ENCODE peak calls at places on chromosomes 7 and 10, in seven cellular contexts. One of them, this sample, is unnamed.

GRCh38 chr10:100325164-100325563 is 4.9 kb downstream of the PKD2L1 start:
- DNase-seq in OCI-LY7: no peak
- DNase-seq in right cardiac atrium: no peak
- DNase-seq in astrocyte: no peak
- DNase-seq in naive thymus-derived CD4-positive, alpha-beta T cell: no peak
- DNase-seq in adrenal gland: no peak
- DNase-seq in transverse colon: no peak
- DNase-seq in this sample: no peak

GRCh38 chr10:62527019-62527827 is 153.1 kb downstream of the ZNF365 start:
- DNase-seq in OCI-LY7: peak; percentile 89
- DNase-seq in right cardiac atrium: no peak
- DNase-seq in astrocyte: no peak
- DNase-seq in naive thymus-derived CD4-positive, alpha-beta T cell: peak; percentile 17
- DNase-seq in adrenal gland: no peak
- DNase-seq in transverse colon: peak; percentile 9
- DNase-seq in this sample: no peak

GRCh38 chr10:100969175-100970075 is at the start of gene SEMA4G:
- DNase-seq in OCI-LY7: peak; percentile 69
- DNase-seq in right cardiac atrium: peak; percentile 86
- DNase-seq in astrocyte: no peak
- DNase-seq in naive thymus-derived CD4-positive, alpha-beta T cell: peak; percentile 39
- DNase-seq in adrenal gland: no peak
- DNase-seq in transverse colon: peak; percentile 59
- DNase-seq in this sample: peak; percentile 29

GRCh38 chr7:157684596-157685429 is 348.0 kb downstream of the DNAJB6 start:
- DNase-seq in OCI-LY7: no peak
- DNase-seq in right cardiac atrium: no peak
- DNase-seq in astrocyte: no peak
- DNase-seq in naive thymus-derived CD4-positive, alpha-beta T cell: no peak
- DNase-seq in adrenal gland: no peak
- DNase-seq in transverse colon: no peak
- DNase-seq in this sample: no peak

GRCh38 chr10:129769381-129770116 is 194.5 kb downstream of the EBF3 start:
- DNase-seq in OCI-LY7: no peak
- DNase-seq in right cardiac atrium: no peak
- DNase-seq in astrocyte: no peak
- DNase-seq in naive thymus-derived CD4-positive, alpha-beta T cell: no peak
- DNase-seq in adrenal gland: no peak
- DNase-seq in transverse colon: no peak
- DNase-seq in this sample: no peak

GRCh38 chr10:86365346-86366032 is 1.1 kb downstream of the GRID1 start:
- DNase-seq in OCI-LY7: no peak
- DNase-seq in right cardiac atrium: peak; percentile 27
- DNase-seq in astrocyte: no peak
- DNase-seq in naive thymus-derived CD4-positive, alpha-beta T cell: no peak
- DNase-seq in adrenal gland: peak; percentile 37
- DNase-seq in transverse colon: no peak
- DNase-seq in this sample: peak; percentile 13

GRCh38 chr7:20507157-20507556 is 108.3 kb upstream of the ABCB5 start:
- DNase-seq in OCI-LY7: no peak
- DNase-seq in right cardiac atrium: no peak
- DNase-seq in astrocyte: no peak
- DNase-seq in naive thymus-derived CD4-positive, alpha-beta T cell: no peak
- DNase-seq in adrenal gland: no peak
- DNase-seq in transverse colon: no peak
- DNase-seq in this sample: no peak

GRCh38 chr10:77351386-77351785 is 286.2 kb downstream of the KCNMA1 start:
- DNase-seq in OCI-LY7: no peak
- DNase-seq in right cardiac atrium: no peak
- DNase-seq in astrocyte: peak; percentile 41
- DNase-seq in naive thymus-derived CD4-positive, alpha-beta T cell: no peak
- DNase-seq in adrenal gland: peak; percentile 25
- DNase-seq in transverse colon: no peak
- DNase-seq in this sample: no peak

GRCh38 chr10:62805139-62806092 is 896 bp downstream of the ADO start:
- DNase-seq in OCI-LY7: peak; percentile 75
- DNase-seq in right cardiac atrium: peak; percentile 82
- DNase-seq in astrocyte: peak; percentile 38
- DNase-seq in naive thymus-derived CD4-positive, alpha-beta T cell: no peak
- DNase-seq in adrenal gland: peak; percentile 57
- DNase-seq in transverse colon: peak; percentile 56
- DNase-seq in this sample: no peak

GRCh38 chr7:12092499-12093130 is 118.5 kb upstream of the TMEM106B start:
- DNase-seq in OCI-LY7: no peak
- DNase-seq in right cardiac atrium: no peak
- DNase-seq in astrocyte: peak; percentile 12
- DNase-seq in naive thymus-derived CD4-positive, alpha-beta T cell: no peak
- DNase-seq in adrenal gland: no peak
- DNase-seq in transverse colon: no peak
- DNase-seq in this sample: no peak

GRCh38 chr10:110487411-110488123 is 10.1 kb upstream of the DUSP5 start:
- DNase-seq in OCI-LY7: no peak
- DNase-seq in right cardiac atrium: no peak
- DNase-seq in astrocyte: no peak
- DNase-seq in naive thymus-derived CD4-positive, alpha-beta T cell: no peak
- DNase-seq in adrenal gland: no peak
- DNase-seq in transverse colon: no peak
- DNase-seq in this sample: no peak

GRCh38 chr10:79067241-79068202 is 1.2 kb upstream of the ZMIZ1 start:
- DNase-seq in OCI-LY7: peak; percentile 87
- DNase-seq in right cardiac atrium: peak; percentile 97
- DNase-seq in astrocyte: peak; percentile 91
- DNase-seq in naive thymus-derived CD4-positive, alpha-beta T cell: peak; percentile 87
- DNase-seq in adrenal gland: peak; percentile 90
- DNase-seq in transverse colon: peak; percentile 92
- DNase-seq in this sample: peak; percentile 83

GRCh38 chr10:15069230-15069629 is 19.3 kb downstream of the ACBD7 start:
- DNase-seq in OCI-LY7: no peak
- DNase-seq in right cardiac atrium: no peak
- DNase-seq in astrocyte: no peak
- DNase-seq in naive thymus-derived CD4-positive, alpha-beta T cell: no peak
- DNase-seq in adrenal gland: no peak
- DNase-seq in transverse colon: no peak
- DNase-seq in this sample: no peak

GRCh38 chr7:155169498-155170065 is 99.5 kb downstream of the HTR5A start:
- DNase-seq in OCI-LY7: no peak
- DNase-seq in right cardiac atrium: no peak
- DNase-seq in astrocyte: no peak
- DNase-seq in naive thymus-derived CD4-positive, alpha-beta T cell: no peak
- DNase-seq in adrenal gland: no peak
- DNase-seq in transverse colon: no peak
- DNase-seq in this sample: no peak

GRCh38 chr10:123640016-123640535 is 26.1 kb upstream of the GPR26 start:
- DNase-seq in OCI-LY7: no peak
- DNase-seq in right cardiac atrium: no peak
- DNase-seq in astrocyte: no peak
- DNase-seq in naive thymus-derived CD4-positive, alpha-beta T cell: no peak
- DNase-seq in adrenal gland: no peak
- DNase-seq in transverse colon: no peak
- DNase-seq in this sample: no peak

GRCh38 chr7:136294977-136295376 is 317.8 kb upstream of the MTPN start:
- DNase-seq in OCI-LY7: peak; percentile 60
- DNase-seq in right cardiac atrium: no peak
- DNase-seq in astrocyte: no peak
- DNase-seq in naive thymus-derived CD4-positive, alpha-beta T cell: no peak
- DNase-seq in adrenal gland: no peak
- DNase-seq in transverse colon: no peak
- DNase-seq in this sample: no peak

GRCh38 chr10:29163746-29164145 is 125.1 kb upstream of the LYZL1 start:
- DNase-seq in OCI-LY7: no peak
- DNase-seq in right cardiac atrium: no peak
- DNase-seq in astrocyte: peak; percentile 53
- DNase-seq in naive thymus-derived CD4-positive, alpha-beta T cell: no peak
- DNase-seq in adrenal gland: no peak
- DNase-seq in transverse colon: no peak
- DNase-seq in this sample: no peak

GRCh38 chr10:47277352-47278151 is 22.4 kb upstream of the GDF10 start:
- DNase-seq in OCI-LY7: no peak
- DNase-seq in right cardiac atrium: peak; percentile 36
- DNase-seq in astrocyte: no peak
- DNase-seq in naive thymus-derived CD4-positive, alpha-beta T cell: no peak
- DNase-seq in adrenal gland: no peak
- DNase-seq in transverse colon: no peak
- DNase-seq in this sample: no peak

GRCh38 chr10:58158806-58159205 is 108.9 kb downstream of the IPMK start:
- DNase-seq in OCI-LY7: no peak
- DNase-seq in right cardiac atrium: no peak
- DNase-seq in astrocyte: peak; percentile 59
- DNase-seq in naive thymus-derived CD4-positive, alpha-beta T cell: no peak
- DNase-seq in adrenal gland: no peak
- DNase-seq in transverse colon: no peak
- DNase-seq in this sample: no peak

GRCh38 chr10:3656214-3656613 is 128.8 kb downstream of the KLF6 start:
- DNase-seq in OCI-LY7: no peak
- DNase-seq in right cardiac atrium: no peak
- DNase-seq in astrocyte: no peak
- DNase-seq in naive thymus-derived CD4-positive, alpha-beta T cell: no peak
- DNase-seq in adrenal gland: no peak
- DNase-seq in transverse colon: no peak
- DNase-seq in this sample: no peak

GRCh38 chr7:27890205-27890849 is 150.4 kb downstream of the TAX1BP1 start:
- DNase-seq in OCI-LY7: no peak
- DNase-seq in right cardiac atrium: no peak
- DNase-seq in astrocyte: no peak
- DNase-seq in naive thymus-derived CD4-positive, alpha-beta T cell: no peak
- DNase-seq in adrenal gland: no peak
- DNase-seq in transverse colon: no peak
- DNase-seq in this sample: no peak

GRCh38 chr7:129773871-129774270 is 162.4 kb downstream of the NRF1 start:
- DNase-seq in OCI-LY7: no peak
- DNase-seq in right cardiac atrium: no peak
- DNase-seq in astrocyte: no peak
- DNase-seq in naive thymus-derived CD4-positive, alpha-beta T cell: no peak
- DNase-seq in adrenal gland: no peak
- DNase-seq in transverse colon: no peak
- DNase-seq in this sample: no peak

GRCh38 chr10:113927440-113927839 is 73.0 kb downstream of the NHLRC2 start:
- DNase-seq in OCI-LY7: no peak
- DNase-seq in right cardiac atrium: no peak
- DNase-seq in astrocyte: no peak
- DNase-seq in naive thymus-derived CD4-positive, alpha-beta T cell: no peak
- DNase-seq in adrenal gland: no peak
- DNase-seq in transverse colon: no peak
- DNase-seq in this sample: no peak

GRCh38 chr7:134031835-134032617 is 95.1 kb upstream of the LRGUK start:
- DNase-seq in OCI-LY7: no peak
- DNase-seq in right cardiac atrium: peak; percentile 46
- DNase-seq in astrocyte: no peak
- DNase-seq in naive thymus-derived CD4-positive, alpha-beta T cell: no peak
- DNase-seq in adrenal gland: no peak
- DNase-seq in transverse colon: no peak
- DNase-seq in this sample: no peak

GRCh38 chr7:139943391-139943790 is 114.3 kb downstream of the TBXAS1 start:
- DNase-seq in OCI-LY7: no peak
- DNase-seq in right cardiac atrium: no peak
- DNase-seq in astrocyte: no peak
- DNase-seq in naive thymus-derived CD4-positive, alpha-beta T cell: no peak
- DNase-seq in adrenal gland: no peak
- DNase-seq in transverse colon: no peak
- DNase-seq in this sample: no peak

GRCh38 chr7:30687604-30688003 is 5.3 kb upstream of the CRHR2 start:
- DNase-seq in OCI-LY7: no peak
- DNase-seq in right cardiac atrium: no peak
- DNase-seq in astrocyte: no peak
- DNase-seq in naive thymus-derived CD4-positive, alpha-beta T cell: no peak
- DNase-seq in adrenal gland: no peak
- DNase-seq in transverse colon: no peak
- DNase-seq in this sample: no peak

GRCh38 chr7:159096736-159097581 is 47.7 kb downstream of the VIPR2 start:
- DNase-seq in OCI-LY7: no peak
- DNase-seq in right cardiac atrium: peak; percentile 80
- DNase-seq in astrocyte: no peak
- DNase-seq in naive thymus-derived CD4-positive, alpha-beta T cell: no peak
- DNase-seq in adrenal gland: no peak
- DNase-seq in transverse colon: peak; percentile 6
- DNase-seq in this sample: no peak

GRCh38 chr7:1359681-1360485 is 99.4 kb downstream of the MICALL2 start:
- DNase-seq in OCI-LY7: no peak
- DNase-seq in right cardiac atrium: peak; percentile 40
- DNase-seq in astrocyte: no peak
- DNase-seq in naive thymus-derived CD4-positive, alpha-beta T cell: no peak
- DNase-seq in adrenal gland: no peak
- DNase-seq in transverse colon: no peak
- DNase-seq in this sample: no peak

GRCh38 chr10:126204320-126204719 is 184.0 kb downstream of the ADAM12 start:
- DNase-seq in OCI-LY7: no peak
- DNase-seq in right cardiac atrium: no peak
- DNase-seq in astrocyte: peak; percentile 63
- DNase-seq in naive thymus-derived CD4-positive, alpha-beta T cell: no peak
- DNase-seq in adrenal gland: no peak
- DNase-seq in transverse colon: no peak
- DNase-seq in this sample: no peak

GRCh38 chr7:40978047-40978446 is 724.8 kb downstream of the INHBA start:
- DNase-seq in OCI-LY7: no peak
- DNase-seq in right cardiac atrium: no peak
- DNase-seq in astrocyte: no peak
- DNase-seq in naive thymus-derived CD4-positive, alpha-beta T cell: no peak
- DNase-seq in adrenal gland: no peak
- DNase-seq in transverse colon: no peak
- DNase-seq in this sample: no peak
- H3K4me1 ChIP-seq in OCI-LY7: no peaks in the 10 kb centered on the region
- H3K4me1 ChIP-seq in right cardiac atrium: no peaks in the 10 kb centered on the region
- H3K4me1 ChIP-seq in astrocyte: peaks cover 3% of the 10 kb centered on the region
- H3K4me1 ChIP-seq in naive thymus-derived CD4-positive, alpha-beta T cell: no peaks in the 10 kb centered on the region
- H3K4me1 ChIP-seq in adrenal gland: no peaks in the 10 kb centered on the region
- H3K4me1 ChIP-seq in transverse colon: no peaks in the 10 kb centered on the region
- H3K4me1 ChIP-seq in this sample: no peaks in the 10 kb centered on the region

GRCh38 chr7:333399-333776 is 43.4 kb downstream of the FOXL3 start:
- DNase-seq in OCI-LY7: no peak
- DNase-seq in right cardiac atrium: peak; percentile 93
- DNase-seq in astrocyte: no peak
- DNase-seq in naive thymus-derived CD4-positive, alpha-beta T cell: no peak
- DNase-seq in adrenal gland: peak; percentile 52
- DNase-seq in transverse colon: peak; percentile 69
- DNase-seq in this sample: no peak
- H3K4me3 ChIP-seq in OCI-LY7: no peak overlapping the region
- H3K4me3 ChIP-seq in right cardiac atrium: peak overlapping the region; percentile 45
- H3K4me3 ChIP-seq in astrocyte: peak overlapping the region; percentile 29
- H3K4me3 ChIP-seq in naive thymus-derived CD4-positive, alpha-beta T cell: no peak overlapping the region
- H3K4me3 ChIP-seq in adrenal gland: no peak overlapping the region
- H3K4me3 ChIP-seq in transverse colon: peak overlapping the region; percentile 29
- H3K4me3 ChIP-seq in this sample: no peak overlapping the region

GRCh38 chr10:682931-683447 is 6.5 kb downstream of the DIP2C start:
- DNase-seq in OCI-LY7: no peak
- DNase-seq in right cardiac atrium: no peak
- DNase-seq in astrocyte: no peak
- DNase-seq in naive thymus-derived CD4-positive, alpha-beta T cell: no peak
- DNase-seq in adrenal gland: no peak
- DNase-seq in transverse colon: no peak
- DNase-seq in this sample: no peak
- H3K4me1 ChIP-seq in OCI-LY7: peaks cover under 1% of the 10 kb centered on the region
- H3K4me1 ChIP-seq in right cardiac atrium: peaks cover 16% of the 10 kb centered on the region
- H3K4me1 ChIP-seq in astrocyte: peaks cover 28% of the 10 kb centered on the region
- H3K4me1 ChIP-seq in naive thymus-derived CD4-positive, alpha-beta T cell: no peaks in the 10 kb centered on the region
- H3K4me1 ChIP-seq in adrenal gland: peaks cover 5% of the 10 kb centered on the region
- H3K4me1 ChIP-seq in transverse colon: peaks cover 8% of the 10 kb centered on the region
- H3K4me1 ChIP-seq in this sample: peaks cover 5% of the 10 kb centered on the region

DNA sequence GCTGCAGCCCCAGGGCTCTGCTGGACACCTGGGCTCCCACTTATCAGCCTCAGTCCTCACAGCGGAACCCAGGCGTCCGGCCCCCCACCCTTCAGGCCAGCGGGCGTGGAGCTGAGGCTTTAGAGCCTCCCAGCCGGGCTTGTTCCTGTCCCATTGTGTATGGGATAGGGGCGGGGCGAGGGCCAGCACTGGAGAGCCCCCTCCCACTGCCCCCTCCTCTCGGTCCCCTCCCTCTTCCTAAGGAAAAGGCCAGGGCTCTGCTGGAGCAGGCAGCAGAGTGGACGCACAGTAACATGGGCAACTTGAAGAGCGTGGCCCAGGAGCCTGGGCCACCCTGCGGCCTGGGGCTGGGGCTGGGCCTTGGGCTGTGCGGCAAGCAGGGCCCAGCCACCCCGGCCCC is 2.7 kb downstream of the NOS3 start:
- DNase-seq in OCI-LY7: no peak
- DNase-seq in right cardiac atrium: peak; percentile 91
- DNase-seq in astrocyte: no peak
- DNase-seq in naive thymus-derived CD4-positive, alpha-beta T cell: no peak
- DNase-seq in adrenal gland: peak; percentile 66
- DNase-seq in transverse colon: no peak
- DNase-seq in this sample: no peak
- H3K4me3 ChIP-seq in OCI-LY7: no peak overlapping the region
- H3K4me3 ChIP-seq in right cardiac atrium: peak overlapping the region; percentile 43
- H3K4me3 ChIP-seq in astrocyte: no peak overlapping the region
- H3K4me3 ChIP-seq in naive thymus-derived CD4-positive, alpha-beta T cell: no peak overlapping the region
- H3K4me3 ChIP-seq in adrenal gland: no peak overlapping the region
- H3K4me3 ChIP-seq in transverse colon: no peak overlapping the region
- H3K4me3 ChIP-seq in this sample: no peak overlapping the region

This sample was measured in tibial nerve.